ENCODE peak calls at places on chromosomes 12 and 14, in six cellular contexts. E is HepG2, A is GM12878, G is K562, T is GM12891, Q is H1. X is an unnamed sample.

GRCh38 chr12:1696800-1697199 is 5.9 kb downstream of the ADIPOR2 start:
- DNase-seq in E (peak; percentile 23), G (no peak), A (no peak), T (no peak), Q (no peak), X (no peak)

GRCh38 chr14:96126783-96127271 is 77.8 kb upstream of the BDKRB2 start:
- DNase-seq in E (no peak), Q (no peak), A (no peak), T (no peak), G (no peak), X (no peak)

GRCh38 chr12:45231515-45232145 is 15.7 kb downstream of the ANO6 start:
- DNase-seq in A (no peak), Q (no peak), T (no peak), G (no peak), E (peak; percentile 65), X (no peak)

GRCh38 chr14:29668201-29668600 is 259.4 kb downstream of the PRKD1 start:
- DNase-seq in Q (no peak), A (no peak), G (no peak), T (no peak), E (no peak), X (no peak)

GRCh38 chr12:51820721-51821422 is 27.6 kb downstream of the FIGNL2 start:
- DNase-seq in E (no peak), T (peak; percentile 65), Q (peak; percentile 86), A (no peak), G (no peak), X (no peak)

GRCh38 chr12:92861381-92861780 is 67.7 kb downstream of the EEA1 start:
- DNase-seq in A (no peak), G (no peak), T (no peak), E (no peak), Q (no peak), X (no peak)

GRCh38 chr14:92176476-92176875 is 54.7 kb downstream of the CPSF2 start:
- DNase-seq in E (no peak), G (no peak), T (no peak), A (no peak), Q (no peak), X (no peak)

GRCh38 chr12:112314981-112315380 is 67.2 kb downstream of the HECTD4 start:
- DNase-seq in Q (no peak), E (no peak), T (no peak), A (no peak), G (no peak), X (no peak)

GRCh38 chr14:92294506-92294905 is 28.5 kb upstream of the SLC24A4 start:
- DNase-seq in T (no peak), Q (no peak), E (no peak), G (peak; percentile 24), A (no peak), X (no peak)

GRCh38 chr12:53051058-53051880 is 1.4 kb downstream of the TNS2 start:
- DNase-seq in A (no peak), G (peak; percentile 36), Q (no peak), E (peak; percentile 82), T (peak; percentile 3), X (peak; percentile 8)
- TF ChIP-seq POLR2A in A (no peak), G (no peak), Q (no peak), E (no peak), T (no peak), X (no peak)

GRCh38 chr14:31977001-31977556 is 100.0 kb upstream of the ARHGAP5 start:
- DNase-seq in G (no peak), Q (no peak), T (no peak), A (no peak), E (no peak), X (no peak)
- TF ChIP-seq TAF1 in G (no peak), Q (no peak), T (no peak), A (no peak), E (no peak), X (no peak)

GRCh38 chr14:49634547-49635334 is at the start of gene DNAAF2:
- DNase-seq in E (peak; percentile 76), A (no peak), Q (peak; percentile 67), G (peak; percentile 49), T (peak; percentile 32), X (peak; percentile 34)

GRCh38 chr14:49636866-49637265 is 1.8 kb upstream of the DNAAF2 start:
- DNase-seq in G (no peak), T (no peak), E (no peak), A (no peak), Q (no peak), X (no peak)

GRCh38 chr14:49637534-49638078 is 2.6 kb upstream of the DNAAF2 start:
- DNase-seq in A (no peak), G (no peak), E (no peak), Q (no peak), T (no peak), X (no peak)

DNA sequence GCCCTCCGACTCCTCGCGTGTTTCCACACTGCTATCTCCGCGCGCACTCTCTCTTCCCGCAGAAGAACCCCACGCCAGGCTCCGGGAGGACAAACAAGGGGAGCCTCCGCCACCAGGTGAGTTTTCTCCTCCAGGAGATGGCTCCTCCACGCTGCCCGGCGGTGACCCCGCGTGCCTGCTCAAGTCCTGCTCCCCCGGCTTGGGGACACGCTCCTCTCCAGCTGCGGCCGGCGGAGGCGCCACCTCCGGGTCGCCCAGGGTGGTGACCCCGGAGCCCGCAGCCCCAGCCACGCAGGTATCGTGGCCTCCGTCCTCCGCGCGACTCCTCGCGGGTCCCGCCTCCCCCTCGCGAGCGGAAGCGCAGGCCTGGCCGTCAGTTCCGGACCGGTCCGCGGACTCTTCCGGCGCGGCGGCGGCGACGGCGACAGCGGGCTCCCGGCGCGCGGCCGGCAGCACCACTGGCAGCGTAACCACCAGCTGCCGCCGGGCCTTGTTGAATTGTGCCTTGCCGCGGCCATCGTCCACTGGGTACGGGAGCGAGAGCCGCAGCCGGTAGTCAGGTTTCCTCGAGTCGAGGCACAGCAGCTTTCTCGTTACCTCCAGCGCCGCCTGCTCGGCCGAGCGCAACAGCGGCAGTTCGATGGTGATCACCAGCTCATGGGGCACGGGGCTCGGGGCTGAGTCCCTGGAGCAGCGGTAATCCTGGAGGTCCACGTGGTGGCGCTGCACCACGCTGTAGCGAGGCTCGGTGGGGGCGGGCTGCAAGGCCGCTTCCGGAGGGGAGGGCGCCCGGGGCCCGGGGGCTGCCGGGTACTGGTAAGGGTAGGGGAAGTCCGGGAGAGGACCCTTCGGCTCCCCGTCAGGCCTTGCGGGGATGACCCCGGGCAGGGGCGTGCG is 1.1 kb downstream of the DNAAF2 start:
- DNase-seq in Q (peak; percentile 97), E (peak; percentile 89), T (peak; percentile 82), A (peak; percentile 78), G (peak; percentile 87), X (peak; percentile 83)
- TF ChIP-seq POLR2A in Q (peak; percentile 69), E (peak; percentile 83), T (peak; percentile 63), A (peak; percentile 83), G (peak; percentile 91), X (peak; percentile 87)

GRCh38 chr12:12357697-12358476 is 1.0 kb downstream of the BORCS5 start:
- DNase-seq in T (no peak), E (no peak), A (no peak), G (no peak), Q (peak; percentile 33), X (no peak)
- TF ChIP-seq TAF1 in T (no peak), E (no peak), A (no peak), G (no peak), Q (no peak), X (no peak)

GRCh38 chr14:102524451-102525212 is 15.1 kb upstream of the ANKRD9 start:
- DNase-seq in G (peak; percentile 96), Q (peak; percentile 100), E (peak; percentile 96), A (peak; percentile 96), T (peak; percentile 99), X (peak; percentile 100)
- TF ChIP-seq POLR2A in G (peak; percentile 84), Q (peak; percentile 70), E (peak; percentile 97), A (peak; percentile 83), T (peak; percentile 82), X (peak; percentile 68)

GRCh38 chr14:99221445-99221844 is 50.6 kb downstream of the BCL11B start:
- DNase-seq in A (no peak), Q (no peak), G (no peak), T (no peak), E (no peak), X (no peak)

GRCh38 chr14:99224948-99225347 is 47.0 kb downstream of the BCL11B start:
- DNase-seq in Q (no peak), A (no peak), G (no peak), E (no peak), T (no peak), X (no peak)

GRCh38 chr14:99226687-99227086 is 45.3 kb downstream of the BCL11B start:
- DNase-seq in Q (no peak), T (no peak), G (no peak), E (no peak), A (no peak), X (no peak)

GRCh38 chr14:99225804-99226203 is 46.2 kb downstream of the BCL11B start:
- DNase-seq in Q (no peak), G (no peak), A (no peak), E (no peak), T (no peak), X (no peak)

GRCh38 chr14:99224116-99224910 is 47.7 kb downstream of the BCL11B start:
- DNase-seq in A (no peak), E (no peak), Q (no peak), T (no peak), G (no peak), X (no peak)
- TF ChIP-seq TAF1 in A (no peak), E (no peak), Q (no peak), T (no peak), G (no peak), X (no peak)

DNA sequence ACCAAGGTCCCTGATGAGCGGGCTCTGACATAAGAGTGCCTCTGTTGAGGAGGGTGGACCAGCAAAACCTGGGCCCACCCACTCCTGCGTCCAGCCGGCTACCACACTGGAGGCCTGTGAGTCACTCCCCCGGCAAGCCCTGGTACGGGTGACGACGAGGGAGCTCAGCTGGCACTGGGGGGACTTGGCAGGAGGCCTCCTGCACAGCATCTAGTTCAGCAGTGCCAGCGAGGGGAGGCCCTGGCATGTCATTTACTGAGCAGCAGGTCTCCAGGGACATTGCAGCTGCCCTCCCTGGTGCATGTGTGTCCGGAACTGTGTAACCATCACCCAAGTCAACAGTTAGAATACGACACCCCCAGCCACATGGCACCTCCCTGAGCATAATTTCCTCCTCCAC is 24.4 kb downstream of the CD9 start:
- DNase-seq in G (no peak), E (no peak), T (no peak), Q (no peak), A (no peak), X (no peak)
- TF ChIP-seq POLR2A in G (no peak), E (no peak), T (no peak), Q (no peak), A (no peak), X (no peak)